ENCODE peak calls at places on chromosomes 7 and 10, in five cellular contexts. One of them, this sample, is unnamed.

GRCh38 chr7:95066736-95067530 is 159.5 kb downstream of the PPP1R9A start:
- DNase-seq in EL: peak; percentile 77
- DNase-seq in effector memory CD4-positive, alpha-beta T cell: no peak
- DNase-seq in stimulated activated CD8-positive, alpha-beta memory T cell treated with anti-CD3 and anti-CD28 coated beads, Interleukin-15, amount 100 ng/mL, for 24 hours: no peak
- DNase-seq in Ammon's horn: no peak
- DNase-seq in this sample: peak; percentile 70

GRCh38 chr10:45593938-45594275 is 78.7 kb downstream of the ZFAND4 start:
- DNase-seq in EL: no peak
- DNase-seq in effector memory CD4-positive, alpha-beta T cell: no peak
- DNase-seq in stimulated activated CD8-positive, alpha-beta memory T cell treated with anti-CD3 and anti-CD28 coated beads, Interleukin-15, amount 100 ng/mL, for 24 hours: no peak
- DNase-seq in Ammon's horn: no peak
- DNase-seq in this sample: no peak

GRCh38 chr10:14601872-14602725 is 172.6 kb downstream of the FAM107B start:
- DNase-seq in EL: peak; percentile 86
- DNase-seq in effector memory CD4-positive, alpha-beta T cell: peak; percentile 58
- DNase-seq in stimulated activated CD8-positive, alpha-beta memory T cell treated with anti-CD3 and anti-CD28 coated beads, Interleukin-15, amount 100 ng/mL, for 24 hours: no peak
- DNase-seq in Ammon's horn: no peak
- DNase-seq in this sample: peak; percentile 56

GRCh38 chr7:50793115-50793946 is 10.6 kb upstream of the GRB10 start:
- DNase-seq in EL: peak; percentile 65
- DNase-seq in effector memory CD4-positive, alpha-beta T cell: no peak
- DNase-seq in stimulated activated CD8-positive, alpha-beta memory T cell treated with anti-CD3 and anti-CD28 coated beads, Interleukin-15, amount 100 ng/mL, for 24 hours: no peak
- DNase-seq in Ammon's horn: no peak
- DNase-seq in this sample: no peak

GRCh38 chr7:158923928-158924511 is 67.7 kb downstream of the DYNC2I1 start:
- DNase-seq in EL: no peak
- DNase-seq in effector memory CD4-positive, alpha-beta T cell: no peak
- DNase-seq in stimulated activated CD8-positive, alpha-beta memory T cell treated with anti-CD3 and anti-CD28 coated beads, Interleukin-15, amount 100 ng/mL, for 24 hours: no peak
- DNase-seq in Ammon's horn: no peak
- DNase-seq in this sample: no peak

GRCh38 chr10:78045237-78045636 is 11.6 kb downstream of the RPS24 start:
- DNase-seq in EL: no peak
- DNase-seq in effector memory CD4-positive, alpha-beta T cell: no peak
- DNase-seq in stimulated activated CD8-positive, alpha-beta memory T cell treated with anti-CD3 and anti-CD28 coated beads, Interleukin-15, amount 100 ng/mL, for 24 hours: no peak
- DNase-seq in Ammon's horn: peak; percentile 39
- DNase-seq in this sample: no peak

GRCh38 chr7:94050046-94050445 is 45.9 kb upstream of the BET1 start:
- DNase-seq in EL: no peak
- DNase-seq in effector memory CD4-positive, alpha-beta T cell: no peak
- DNase-seq in stimulated activated CD8-positive, alpha-beta memory T cell treated with anti-CD3 and anti-CD28 coated beads, Interleukin-15, amount 100 ng/mL, for 24 hours: no peak
- DNase-seq in Ammon's horn: peak; percentile 18
- DNase-seq in this sample: no peak

GRCh38 chr10:128576916-128577670 is 450.9 kb upstream of the MKI67 start:
- DNase-seq in EL: no peak
- DNase-seq in effector memory CD4-positive, alpha-beta T cell: no peak
- DNase-seq in stimulated activated CD8-positive, alpha-beta memory T cell treated with anti-CD3 and anti-CD28 coated beads, Interleukin-15, amount 100 ng/mL, for 24 hours: no peak
- DNase-seq in Ammon's horn: no peak
- DNase-seq in this sample: no peak

GRCh38 chr7:80078159-80078731 is 56.4 kb upstream of the GNAI1 start:
- DNase-seq in EL: peak; percentile 35
- DNase-seq in effector memory CD4-positive, alpha-beta T cell: no peak
- DNase-seq in stimulated activated CD8-positive, alpha-beta memory T cell treated with anti-CD3 and anti-CD28 coated beads, Interleukin-15, amount 100 ng/mL, for 24 hours: no peak
- DNase-seq in Ammon's horn: peak; percentile 6
- DNase-seq in this sample: peak; percentile 52

GRCh38 chr10:128060341-128060851 is 65.8 kb downstream of the MKI67 start:
- DNase-seq in EL: no peak
- DNase-seq in effector memory CD4-positive, alpha-beta T cell: no peak
- DNase-seq in stimulated activated CD8-positive, alpha-beta memory T cell treated with anti-CD3 and anti-CD28 coated beads, Interleukin-15, amount 100 ng/mL, for 24 hours: no peak
- DNase-seq in Ammon's horn: no peak
- DNase-seq in this sample: no peak

GRCh38 chr7:30917216-30917893 is 5.7 kb downstream of the AQP1 start:
- DNase-seq in EL: no peak
- DNase-seq in effector memory CD4-positive, alpha-beta T cell: no peak
- DNase-seq in stimulated activated CD8-positive, alpha-beta memory T cell treated with anti-CD3 and anti-CD28 coated beads, Interleukin-15, amount 100 ng/mL, for 24 hours: no peak
- DNase-seq in Ammon's horn: no peak
- DNase-seq in this sample: no peak

GRCh38 chr10:86972613-86973380 is 4.5 kb downstream of the ADIRF start:
- DNase-seq in EL: no peak
- DNase-seq in effector memory CD4-positive, alpha-beta T cell: no peak
- DNase-seq in stimulated activated CD8-positive, alpha-beta memory T cell treated with anti-CD3 and anti-CD28 coated beads, Interleukin-15, amount 100 ng/mL, for 24 hours: no peak
- DNase-seq in Ammon's horn: no peak
- DNase-seq in this sample: no peak

GRCh38 chr7:390761-391410 is 100.9 kb downstream of the FOXL3 start:
- DNase-seq in EL: no peak
- DNase-seq in effector memory CD4-positive, alpha-beta T cell: no peak
- DNase-seq in stimulated activated CD8-positive, alpha-beta memory T cell treated with anti-CD3 and anti-CD28 coated beads, Interleukin-15, amount 100 ng/mL, for 24 hours: no peak
- DNase-seq in Ammon's horn: no peak
- DNase-seq in this sample: no peak

GRCh38 chr10:13231190-13231589 is 3.0 kb downstream of the UCMA start:
- DNase-seq in EL: no peak
- DNase-seq in effector memory CD4-positive, alpha-beta T cell: no peak
- DNase-seq in stimulated activated CD8-positive, alpha-beta memory T cell treated with anti-CD3 and anti-CD28 coated beads, Interleukin-15, amount 100 ng/mL, for 24 hours: no peak
- DNase-seq in Ammon's horn: no peak
- DNase-seq in this sample: no peak

GRCh38 chr7:158164101-158165095 is 423.2 kb downstream of the PTPRN2 start:
- DNase-seq in EL: no peak
- DNase-seq in effector memory CD4-positive, alpha-beta T cell: no peak
- DNase-seq in stimulated activated CD8-positive, alpha-beta memory T cell treated with anti-CD3 and anti-CD28 coated beads, Interleukin-15, amount 100 ng/mL, for 24 hours: no peak
- DNase-seq in Ammon's horn: peak; percentile 51
- DNase-seq in this sample: no peak

GRCh38 chr10:3538850-3539531 is 246.0 kb downstream of the KLF6 start:
- DNase-seq in EL: peak; percentile 92
- DNase-seq in effector memory CD4-positive, alpha-beta T cell: no peak
- DNase-seq in stimulated activated CD8-positive, alpha-beta memory T cell treated with anti-CD3 and anti-CD28 coated beads, Interleukin-15, amount 100 ng/mL, for 24 hours: no peak
- DNase-seq in Ammon's horn: no peak
- DNase-seq in this sample: peak; percentile 89

GRCh38 chr7:50352282-50352681 is 47.8 kb downstream of the IKZF1 start:
- DNase-seq in EL: no peak
- DNase-seq in effector memory CD4-positive, alpha-beta T cell: no peak
- DNase-seq in stimulated activated CD8-positive, alpha-beta memory T cell treated with anti-CD3 and anti-CD28 coated beads, Interleukin-15, amount 100 ng/mL, for 24 hours: no peak
- DNase-seq in Ammon's horn: no peak
- DNase-seq in this sample: no peak

GRCh38 chr7:73647725-73648592 is 19.7 kb upstream of the VPS37D start:
- DNase-seq in EL: no peak
- DNase-seq in effector memory CD4-positive, alpha-beta T cell: no peak
- DNase-seq in stimulated activated CD8-positive, alpha-beta memory T cell treated with anti-CD3 and anti-CD28 coated beads, Interleukin-15, amount 100 ng/mL, for 24 hours: no peak
- DNase-seq in Ammon's horn: no peak
- DNase-seq in this sample: no peak

GRCh38 chr10:89342219-89342966 is 14.6 kb downstream of the IFIT3 start:
- DNase-seq in EL: peak; percentile 83
- DNase-seq in effector memory CD4-positive, alpha-beta T cell: no peak
- DNase-seq in stimulated activated CD8-positive, alpha-beta memory T cell treated with anti-CD3 and anti-CD28 coated beads, Interleukin-15, amount 100 ng/mL, for 24 hours: no peak
- DNase-seq in Ammon's horn: peak; percentile 96
- DNase-seq in this sample: peak; percentile 88

GRCh38 chr7:18590744-18591340 is 95.3 kb downstream of the HDAC9 start:
- DNase-seq in EL: peak; percentile 46
- DNase-seq in effector memory CD4-positive, alpha-beta T cell: no peak
- DNase-seq in stimulated activated CD8-positive, alpha-beta memory T cell treated with anti-CD3 and anti-CD28 coated beads, Interleukin-15, amount 100 ng/mL, for 24 hours: no peak
- DNase-seq in Ammon's horn: peak; percentile 30
- DNase-seq in this sample: peak; percentile 54

GRCh38 chr10:13100349-13101294 is 659 bp downstream of the OPTN start:
- DNase-seq in EL: peak; percentile 40
- DNase-seq in effector memory CD4-positive, alpha-beta T cell: peak; percentile 3
- DNase-seq in stimulated activated CD8-positive, alpha-beta memory T cell treated with anti-CD3 and anti-CD28 coated beads, Interleukin-15, amount 100 ng/mL, for 24 hours: no peak
- DNase-seq in Ammon's horn: peak; percentile 43
- DNase-seq in this sample: peak; percentile 28

GRCh38 chr7:136009488-136010079 is 32.4 kb upstream of the MTPN start:
- DNase-seq in EL: peak; percentile 45
- DNase-seq in effector memory CD4-positive, alpha-beta T cell: no peak
- DNase-seq in stimulated activated CD8-positive, alpha-beta memory T cell treated with anti-CD3 and anti-CD28 coated beads, Interleukin-15, amount 100 ng/mL, for 24 hours: no peak
- DNase-seq in Ammon's horn: peak; percentile 33
- DNase-seq in this sample: peak; percentile 58

This sample was measured in M059J.